ENCODE peak calls at places on chromosome 10, in four cellular contexts. T is neural progenitor cell, M is PC-3, Z is hepatocyte. V is an unnamed sample.

GRCh38 chr10:70753841-70754621 is 31.1 kb downstream of the TBATA start:
- DNase-seq in T (no peak), M (no peak), Z (no peak), V (no peak)

GRCh38 chr10:80168679-80169380 is 36.3 kb downstream of the PLAC9 start:
- DNase-seq in T (peak), M (peak), Z (no peak), V (no peak)

GRCh38 chr10:93614101-93614825 is 1.9 kb downstream of the PDE6C start:
- DNase-seq in T (no peak), M (no peak), Z (no peak), V (no peak)

GRCh38 chr10:132364594-132364970 is 32.4 kb upstream of the PWWP2B start:
- DNase-seq in T (no peak), M (no peak), Z (peak), V (no peak)

GRCh38 chr10:92814790-92815189 is 33.5 kb upstream of the EXOC6 start:
- DNase-seq in T (no peak), M (no peak), Z (no peak), V (no peak)

GRCh38 chr10:75772153-75772887 is 340.9 kb downstream of the LRMDA start:
- DNase-seq in T (no peak), M (peak), Z (no peak), V (no peak)

GRCh38 chr10:93471110-93471651 is 11.0 kb downstream of the MYOF start:
- DNase-seq in T (no peak), M (peak), Z (peak), V (peak)

GRCh38 chr10:59682986-59683937 is 26.4 kb downstream of the SLC16A9 start:
- DNase-seq in T (no peak), M (peak), Z (no peak), V (no peak)

GRCh38 chr10:72886596-72887522 is 6.7 kb upstream of the OIT3 start:
- DNase-seq in T (peak), M (no peak), Z (no peak), V (no peak)

GRCh38 chr10:97738616-97739015 is 1.7 kb downstream of the ZFYVE27 start:
- DNase-seq in T (no peak), M (no peak), Z (no peak), V (no peak)

GRCh38 chr10:133438711-133439273 is 14.4 kb upstream of the SPRN start:
- DNase-seq in T (no peak), M (peak), Z (no peak), V (no peak)

GRCh38 chr10:78338717-78339116 is 305.1 kb downstream of the RPS24 start:
- DNase-seq in T (no peak), M (no peak), Z (no peak), V (no peak)

GRCh38 chr10:5482016-5482415 is 17.4 kb downstream of the CALML5 start:
- DNase-seq in T (no peak), M (no peak), Z (no peak), V (no peak)

GRCh38 chr10:112375721-112376577 is 2.0 kb downstream of the ACSL5 start:
- DNase-seq in T (no peak), M (peak), Z (no peak), V (peak)

GRCh38 chr10:31129880-31130405 is 98.3 kb upstream of the ZNF438 start:
- DNase-seq in T (no peak), M (no peak), Z (no peak), V (no peak)
- H3K27ac ChIP-seq in T (no peak), M (no peak), Z (no peak), V (no peak)

DNA sequence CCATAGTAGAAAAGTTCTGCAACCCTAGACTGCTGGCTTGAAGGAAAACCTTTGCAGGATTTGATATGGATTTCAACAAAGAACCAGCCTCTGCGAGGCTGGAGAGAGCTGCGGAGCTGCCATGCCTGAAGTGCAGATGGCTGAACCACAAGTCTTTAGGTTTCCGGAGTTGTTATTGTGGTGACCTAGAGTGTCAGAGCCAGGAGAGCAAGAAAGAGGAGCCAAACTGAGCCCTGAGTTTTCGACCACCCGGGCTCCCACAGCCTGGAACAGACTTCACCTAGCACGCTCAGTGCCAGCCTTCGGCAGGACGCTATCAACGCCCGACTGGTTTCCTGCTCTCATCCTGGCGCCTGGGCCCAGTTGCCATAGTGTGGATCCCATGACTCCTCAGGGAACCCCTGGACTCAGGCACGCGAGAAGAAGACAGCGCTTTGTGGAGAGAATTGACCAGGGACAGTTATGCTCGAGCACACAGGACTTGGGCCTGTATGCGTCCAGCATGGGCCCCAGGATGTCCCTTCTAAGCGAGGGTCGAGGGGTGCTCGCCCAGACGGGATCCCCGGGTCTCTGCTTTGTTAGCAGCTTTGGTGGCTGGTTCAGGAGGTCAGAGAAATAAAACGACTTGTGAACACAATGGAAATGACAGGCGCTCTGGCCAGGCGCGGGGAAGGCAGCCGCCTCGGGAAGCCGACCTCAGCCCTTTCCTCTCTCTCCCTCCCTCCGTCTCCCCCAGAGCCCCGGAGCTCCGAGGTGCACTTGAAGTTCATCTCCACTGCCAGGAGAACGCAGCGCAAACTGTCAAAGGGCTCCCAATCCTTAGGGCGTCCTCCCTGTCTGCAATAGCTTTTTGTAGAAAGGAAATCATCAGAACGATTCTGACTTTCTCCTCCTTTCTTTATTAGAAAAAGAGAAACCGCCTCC is 1.8 kb upstream of the GAD2 start:
- DNase-seq in T (peak), M (no peak), Z (no peak), V (no peak)
- TF ChIP-seq EZH2 in T (peak), M (no peak), Z (no peak), V (no peak)

GRCh38 chr10:61995093-61995492 is 93.6 kb downstream of the ARID5B start:
- DNase-seq in T (no peak), M (no peak), Z (no peak), V (no peak)

GRCh38 chr10:62002753-62003152 is 101.3 kb downstream of the ARID5B start:
- DNase-seq in T (no peak), M (no peak), Z (no peak), V (no peak)

GRCh38 chr10:61998937-61999336 is 97.4 kb downstream of the ARID5B start:
- DNase-seq in T (no peak), M (no peak), Z (no peak), V (no peak)

GRCh38 chr10:62001898-62002297 is 100.4 kb downstream of the ARID5B start:
- DNase-seq in T (no peak), M (no peak), Z (no peak), V (no peak)

DNA sequence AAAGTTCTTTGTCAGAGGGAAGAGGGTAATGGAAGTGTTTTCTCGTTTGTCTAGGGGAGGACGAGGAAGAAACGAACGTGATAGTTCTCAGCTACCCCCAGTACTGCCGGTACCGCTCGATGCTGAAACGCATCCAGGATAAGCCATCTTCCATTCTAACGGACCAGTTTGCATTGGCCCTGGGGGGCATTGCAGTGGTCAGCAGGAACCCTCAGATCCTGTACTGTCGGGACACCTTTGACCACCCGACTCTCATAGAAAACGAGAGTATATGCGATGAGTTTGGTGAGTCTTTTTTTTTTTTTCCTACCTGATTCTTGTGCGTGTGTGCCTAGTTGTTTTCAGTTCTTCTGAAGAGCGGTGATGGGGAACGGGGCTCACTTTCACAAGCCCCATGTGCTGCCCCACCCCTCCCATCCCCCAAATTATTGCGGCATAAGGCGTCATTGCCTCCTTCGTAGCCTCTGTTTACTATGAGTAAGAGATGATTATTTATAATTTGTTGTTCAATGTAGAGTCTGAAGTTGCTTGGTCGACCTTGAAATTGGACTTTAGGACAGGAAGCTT is 98.6 kb downstream of the ARID5B start:
- DNase-seq in T (no peak), M (no peak), Z (no peak), V (no peak)
- H3K4me2 ChIP-seq in T (no peak), M (no peak), Z (no peak), V (no peak)

GRCh38 chr10:30535677-30536076 is 93.9 kb downstream of the LYZL2 start:
- DNase-seq in T (no peak), M (no peak), Z (no peak), V (no peak)

GRCh38 chr10:30540286-30540685 is 89.3 kb downstream of the LYZL2 start:
- DNase-seq in T (no peak), M (no peak), Z (no peak), V (no peak)

GRCh38 chr10:30536578-30536977 is 93.0 kb downstream of the LYZL2 start:
- DNase-seq in T (no peak), M (no peak), Z (no peak), V (no peak)

GRCh38 chr10:30538086-30538485 is 91.5 kb downstream of the LYZL2 start:
- DNase-seq in T (no peak), M (peak), Z (no peak), V (no peak)

GRCh38 chr10:30537586-30537985 is 92.0 kb downstream of the LYZL2 start:
- DNase-seq in T (no peak), M (no peak), Z (no peak), V (no peak)
- H3K27ac ChIP-seq in T (no peak), M (no peak), Z (no peak), V (no peak)

DNA sequence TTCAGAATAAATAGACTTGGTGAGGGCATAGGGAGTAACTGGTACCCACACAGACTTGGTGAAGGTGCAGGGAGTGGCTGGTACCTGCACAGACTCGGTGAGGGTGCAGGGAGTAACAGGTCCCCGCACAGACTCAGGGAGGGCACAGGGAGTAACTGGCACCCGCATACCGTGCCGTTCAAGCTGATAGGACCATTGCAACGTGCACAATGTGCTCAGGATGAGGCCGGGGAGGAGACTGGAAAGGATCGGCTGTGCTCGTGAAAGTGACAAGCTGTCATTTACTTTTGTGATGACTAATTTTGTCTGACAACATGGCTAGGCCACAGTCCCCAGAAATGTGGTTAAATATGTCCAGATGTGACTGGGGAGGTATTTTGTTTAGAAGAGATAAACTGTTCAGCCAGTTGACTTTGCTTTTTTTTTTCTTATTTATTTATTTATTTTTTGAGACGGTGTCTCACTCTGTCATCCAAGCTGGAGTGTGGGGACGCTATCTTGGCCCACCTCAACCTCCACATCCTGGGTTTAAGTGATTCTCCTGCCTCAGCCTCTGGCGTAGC is 76.2 kb upstream of the NMT2 start:
- DNase-seq in T (no peak), M (no peak), Z (no peak), V (no peak)
- TF ChIP-seq EZH2 in T (no peak), M (no peak), Z (no peak), V (no peak)

GRCh38 chr10:117539903-117540639 is 2.5 kb upstream of the EMX2 start:
- DNase-seq in T (peak), M (no peak), Z (no peak), V (no peak)

GRCh38 chr10:117539271-117539876 is 3.2 kb upstream of the EMX2 start:
- DNase-seq in T (no peak), M (no peak), Z (no peak), V (no peak)

GRCh38 chr10:117541909-117542705 is 439 bp upstream of the EMX2 start:
- DNase-seq in T (peak), M (no peak), Z (peak), V (no peak)

GRCh38 chr10:117541405-117541908 is 1.1 kb upstream of the EMX2 start:
- DNase-seq in T (peak), M (no peak), Z (no peak), V (no peak)

DNA sequence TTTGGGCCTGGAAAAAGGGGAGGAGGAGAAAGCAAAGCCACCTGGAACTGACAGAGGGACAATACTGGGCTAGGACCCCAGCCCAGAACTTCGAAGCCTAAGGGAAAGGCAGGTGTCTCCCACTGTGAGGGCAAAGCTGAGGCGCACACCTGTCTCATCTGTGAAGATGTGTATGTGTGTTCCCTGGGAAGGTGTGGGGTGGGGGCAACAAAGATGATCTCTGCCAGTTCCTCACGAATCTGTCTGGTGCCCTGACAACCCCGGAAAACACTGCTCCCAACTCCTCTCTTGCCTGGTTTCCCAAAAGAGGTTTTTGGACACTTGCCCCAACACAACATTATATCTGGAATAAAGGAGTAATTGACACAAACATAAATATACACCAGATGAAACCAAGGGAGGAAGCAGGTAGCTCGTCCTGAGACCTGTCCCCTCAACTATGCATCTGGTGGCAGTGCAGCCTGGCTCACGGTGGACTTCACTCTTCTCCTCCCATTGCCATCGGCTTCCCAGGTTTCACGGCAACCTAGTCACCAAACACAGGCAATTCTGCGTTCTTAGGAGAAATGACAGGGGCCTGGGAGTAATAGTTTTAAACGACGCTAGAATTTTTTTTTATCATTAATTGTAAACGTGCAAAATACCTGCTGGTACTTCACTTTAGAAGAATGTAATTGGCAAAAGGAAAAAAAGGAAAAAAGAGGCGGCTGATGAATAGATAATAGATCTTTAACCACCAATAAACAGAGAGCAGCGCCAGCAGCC is 1.7 kb upstream of the EMX2 start:
- DNase-seq in T (no peak), M (no peak), Z (no peak), V (no peak)
- H3K4me2 ChIP-seq in T (peak), M (no peak), Z (no peak), V (no peak)

DNA sequence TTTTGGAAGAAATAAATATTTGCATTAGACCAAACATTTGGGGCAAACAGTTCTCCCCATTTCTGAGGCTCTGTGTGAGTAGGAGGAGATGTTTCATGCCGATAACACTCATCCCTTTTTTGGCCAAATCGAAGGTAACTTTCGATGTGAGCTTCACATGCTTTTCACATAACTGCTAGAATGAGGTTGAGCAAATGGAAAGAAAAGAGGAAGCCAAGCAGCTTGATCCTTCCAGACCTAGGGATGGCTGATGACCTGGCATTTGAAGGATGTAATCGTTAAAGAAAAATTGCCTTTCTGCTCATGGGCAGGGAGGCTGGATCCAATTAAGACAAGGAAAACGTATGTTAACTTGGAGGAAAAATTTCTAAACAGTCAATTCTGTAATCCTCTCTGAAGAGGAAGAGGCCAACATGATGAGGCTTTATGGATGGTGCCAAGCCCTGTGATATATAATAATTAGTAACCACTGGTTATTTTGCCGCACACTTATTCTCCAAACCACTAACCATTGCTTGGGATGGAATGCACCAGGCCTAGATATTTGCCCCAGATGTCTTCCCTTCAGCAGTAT is 12.5 kb downstream of the GRK5 start:
- DNase-seq in T (no peak), M (no peak), Z (no peak), V (no peak)
- H3K27ac ChIP-seq in T (no peak), M (no peak), Z (peak), V (no peak)

DNA sequence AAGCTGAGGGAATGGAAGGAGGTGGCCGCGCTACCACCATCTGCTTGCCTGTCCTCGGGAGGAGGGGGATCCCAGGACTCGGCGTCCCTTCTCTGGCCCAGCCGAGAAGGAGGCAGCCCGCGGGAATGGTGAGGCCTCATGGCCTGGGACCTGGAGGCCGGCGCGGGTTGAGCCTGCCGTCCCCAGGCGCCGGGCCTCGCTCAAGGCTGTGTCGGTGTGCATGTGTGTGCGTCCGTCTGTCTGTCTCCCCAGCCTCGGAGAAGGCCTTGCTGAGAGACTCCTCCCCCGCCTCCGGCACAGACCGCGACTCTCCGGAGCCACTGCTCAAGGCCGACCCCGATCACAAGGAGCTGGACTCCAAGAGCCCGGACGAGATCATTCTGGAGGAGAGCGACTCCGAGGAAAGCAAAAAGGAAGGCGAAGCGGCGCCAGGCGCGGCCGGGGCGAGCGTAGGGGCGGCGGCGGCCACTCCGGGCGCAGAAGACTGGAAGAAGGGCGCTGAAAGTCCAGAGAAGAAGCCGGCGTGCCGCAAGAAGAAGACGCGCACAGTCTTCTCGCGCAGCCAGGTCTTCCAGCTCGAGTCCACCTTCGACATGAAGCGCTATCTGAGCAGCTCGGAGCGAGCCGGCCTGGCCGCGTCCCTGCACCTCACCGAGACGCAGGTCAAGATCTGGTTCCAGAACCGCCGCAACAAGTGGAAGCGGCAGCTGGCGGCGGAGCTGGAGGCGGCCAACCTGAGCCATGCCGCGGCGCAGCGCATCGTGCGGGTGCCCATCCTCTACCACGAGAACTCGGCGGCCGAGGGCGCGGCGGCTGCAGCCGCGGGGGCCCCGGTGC is 1.3 kb downstream of the HMX3 start:
- DNase-seq in T (peak), M (no peak), Z (no peak), V (no peak)
- TF ChIP-seq EZH2 in T (peak), M (peak), Z (peak), V (no peak)